ENCODE peak calls at places on chromosomes 6 and 20, in eight cellular contexts. One of them, this sample, is unnamed.

GRCh38 chr6:31180500-31180899 is 10.0 kb upstream of the POU5F1 start:
- DNase-seq in ELF-1: peak; percentile 67
- DNase-seq in stimulated activated CD8-positive, alpha-beta memory T cell treated with anti-CD3 and anti-CD28 coated beads, Interleukin-15, amount 100 ng/mL, for 24 hours: no peak
- DNase-seq in NCI-H345: no peak
- DNase-seq in right lobe of liver: peak; percentile 44
- DNase-seq in NCI-H2081: no peak
- DNase-seq in DMS153: no peak
- DNase-seq in central memory CD4-positive, alpha-beta T cell: peak; percentile 66
- DNase-seq in this sample: peak; percentile 35

GRCh38 chr6:137880633-137881521 is 13.8 kb downstream of the TNFAIP3 start:
- DNase-seq in central memory CD4-positive, alpha-beta T cell: peak; percentile 51
- DNase-seq in right lobe of liver: no peak
- DNase-seq in NCI-H345: no peak
- DNase-seq in NCI-H2081: no peak
- DNase-seq in stimulated activated CD8-positive, alpha-beta memory T cell treated with anti-CD3 and anti-CD28 coated beads, Interleukin-15, amount 100 ng/mL, for 24 hours: no peak
- DNase-seq in ELF-1: no peak
- DNase-seq in DMS153: no peak
- DNase-seq in this sample: no peak

GRCh38 chr20:57205625-57206219 is 60.7 kb downstream of the BMP7 start:
- DNase-seq in NCI-H2081: no peak
- DNase-seq in central memory CD4-positive, alpha-beta T cell: no peak
- DNase-seq in DMS153: no peak
- DNase-seq in stimulated activated CD8-positive, alpha-beta memory T cell treated with anti-CD3 and anti-CD28 coated beads, Interleukin-15, amount 100 ng/mL, for 24 hours: no peak
- DNase-seq in ELF-1: no peak
- DNase-seq in NCI-H345: no peak
- DNase-seq in right lobe of liver: no peak
- DNase-seq in this sample: no peak

GRCh38 chr20:2673453-2673852 is 9.4 kb upstream of the IDH3B start:
- DNase-seq in NCI-H345: no peak
- DNase-seq in central memory CD4-positive, alpha-beta T cell: no peak
- DNase-seq in stimulated activated CD8-positive, alpha-beta memory T cell treated with anti-CD3 and anti-CD28 coated beads, Interleukin-15, amount 100 ng/mL, for 24 hours: no peak
- DNase-seq in right lobe of liver: no peak
- DNase-seq in ELF-1: no peak
- DNase-seq in NCI-H2081: no peak
- DNase-seq in DMS153: no peak
- DNase-seq in this sample: no peak

GRCh38 chr20:63323298-63323820 is 30.4 kb downstream of the COL20A1 start:
- DNase-seq in NCI-H2081: no peak
- DNase-seq in DMS153: no peak
- DNase-seq in right lobe of liver: no peak
- DNase-seq in ELF-1: no peak
- DNase-seq in central memory CD4-positive, alpha-beta T cell: no peak
- DNase-seq in stimulated activated CD8-positive, alpha-beta memory T cell treated with anti-CD3 and anti-CD28 coated beads, Interleukin-15, amount 100 ng/mL, for 24 hours: no peak
- DNase-seq in NCI-H345: no peak
- DNase-seq in this sample: no peak

GRCh38 chr20:1370548-1371110 is 22.2 kb downstream of the FKBP1A start:
- DNase-seq in NCI-H2081: no peak
- DNase-seq in NCI-H345: no peak
- DNase-seq in DMS153: no peak
- DNase-seq in ELF-1: no peak
- DNase-seq in stimulated activated CD8-positive, alpha-beta memory T cell treated with anti-CD3 and anti-CD28 coated beads, Interleukin-15, amount 100 ng/mL, for 24 hours: no peak
- DNase-seq in central memory CD4-positive, alpha-beta T cell: no peak
- DNase-seq in right lobe of liver: no peak
- DNase-seq in this sample: no peak

GRCh38 chr6:16168858-16169257 is 40.0 kb downstream of the MYLIP start:
- DNase-seq in stimulated activated CD8-positive, alpha-beta memory T cell treated with anti-CD3 and anti-CD28 coated beads, Interleukin-15, amount 100 ng/mL, for 24 hours: no peak
- DNase-seq in right lobe of liver: no peak
- DNase-seq in NCI-H2081: peak; percentile 19
- DNase-seq in DMS153: peak; percentile 25
- DNase-seq in NCI-H345: peak; percentile 1
- DNase-seq in ELF-1: peak; percentile 39
- DNase-seq in central memory CD4-positive, alpha-beta T cell: no peak
- DNase-seq in this sample: no peak

GRCh38 chr6:116287668-116288282 is 8.0 kb upstream of the TSPYL1 start:
- DNase-seq in DMS153: peak; percentile 13
- DNase-seq in stimulated activated CD8-positive, alpha-beta memory T cell treated with anti-CD3 and anti-CD28 coated beads, Interleukin-15, amount 100 ng/mL, for 24 hours: no peak
- DNase-seq in ELF-1: no peak
- DNase-seq in right lobe of liver: no peak
- DNase-seq in central memory CD4-positive, alpha-beta T cell: peak; percentile 46
- DNase-seq in NCI-H345: no peak
- DNase-seq in NCI-H2081: no peak
- DNase-seq in this sample: no peak

GRCh38 chr6:67870321-67870720 is 764.8 kb upstream of the ADGRB3 start:
- DNase-seq in DMS153: no peak
- DNase-seq in right lobe of liver: no peak
- DNase-seq in NCI-H2081: no peak
- DNase-seq in ELF-1: no peak
- DNase-seq in NCI-H345: no peak
- DNase-seq in stimulated activated CD8-positive, alpha-beta memory T cell treated with anti-CD3 and anti-CD28 coated beads, Interleukin-15, amount 100 ng/mL, for 24 hours: no peak
- DNase-seq in central memory CD4-positive, alpha-beta T cell: no peak
- DNase-seq in this sample: no peak

GRCh38 chr20:57059055-57059617 is 207.3 kb downstream of the BMP7 start:
- DNase-seq in central memory CD4-positive, alpha-beta T cell: no peak
- DNase-seq in DMS153: no peak
- DNase-seq in NCI-H2081: no peak
- DNase-seq in stimulated activated CD8-positive, alpha-beta memory T cell treated with anti-CD3 and anti-CD28 coated beads, Interleukin-15, amount 100 ng/mL, for 24 hours: no peak
- DNase-seq in right lobe of liver: no peak
- DNase-seq in ELF-1: no peak
- DNase-seq in NCI-H345: no peak
- DNase-seq in this sample: no peak

GRCh38 chr20:23361108-23361650 is 803 bp upstream of the GZF1 start:
- DNase-seq in NCI-H345: no peak
- DNase-seq in NCI-H2081: no peak
- DNase-seq in central memory CD4-positive, alpha-beta T cell: no peak
- DNase-seq in ELF-1: no peak
- DNase-seq in DMS153: no peak
- DNase-seq in stimulated activated CD8-positive, alpha-beta memory T cell treated with anti-CD3 and anti-CD28 coated beads, Interleukin-15, amount 100 ng/mL, for 24 hours: no peak
- DNase-seq in right lobe of liver: no peak
- DNase-seq in this sample: no peak

GRCh38 chr20:50415516-50416268 is 94.5 kb upstream of the PTPN1 start:
- DNase-seq in stimulated activated CD8-positive, alpha-beta memory T cell treated with anti-CD3 and anti-CD28 coated beads, Interleukin-15, amount 100 ng/mL, for 24 hours: no peak
- DNase-seq in central memory CD4-positive, alpha-beta T cell: no peak
- DNase-seq in NCI-H345: no peak
- DNase-seq in right lobe of liver: peak; percentile 99
- DNase-seq in NCI-H2081: no peak
- DNase-seq in ELF-1: peak; percentile 51
- DNase-seq in DMS153: peak; percentile 22
- DNase-seq in this sample: no peak

GRCh38 chr6:144317736-144318135 is 32.6 kb downstream of the UTRN start:
- DNase-seq in DMS153: no peak
- DNase-seq in stimulated activated CD8-positive, alpha-beta memory T cell treated with anti-CD3 and anti-CD28 coated beads, Interleukin-15, amount 100 ng/mL, for 24 hours: no peak
- DNase-seq in central memory CD4-positive, alpha-beta T cell: no peak
- DNase-seq in NCI-H345: no peak
- DNase-seq in right lobe of liver: no peak
- DNase-seq in NCI-H2081: no peak
- DNase-seq in ELF-1: no peak
- DNase-seq in this sample: no peak

GRCh38 chr6:54291738-54292137 is 16.5 kb upstream of the TINAG start:
- DNase-seq in NCI-H345: no peak
- DNase-seq in NCI-H2081: no peak
- DNase-seq in stimulated activated CD8-positive, alpha-beta memory T cell treated with anti-CD3 and anti-CD28 coated beads, Interleukin-15, amount 100 ng/mL, for 24 hours: no peak
- DNase-seq in right lobe of liver: no peak
- DNase-seq in central memory CD4-positive, alpha-beta T cell: no peak
- DNase-seq in ELF-1: no peak
- DNase-seq in DMS153: no peak
- DNase-seq in this sample: no peak

GRCh38 chr20:53843645-53844044 is 226.7 kb downstream of the BCAS1 start:
- DNase-seq in NCI-H2081: no peak
- DNase-seq in DMS153: no peak
- DNase-seq in ELF-1: no peak
- DNase-seq in NCI-H345: no peak
- DNase-seq in right lobe of liver: no peak
- DNase-seq in central memory CD4-positive, alpha-beta T cell: no peak
- DNase-seq in stimulated activated CD8-positive, alpha-beta memory T cell treated with anti-CD3 and anti-CD28 coated beads, Interleukin-15, amount 100 ng/mL, for 24 hours: no peak
- DNase-seq in this sample: no peak

GRCh38 chr20:53930651-53931504 is 139.5 kb downstream of the BCAS1 start:
- DNase-seq in NCI-H2081: no peak
- DNase-seq in right lobe of liver: no peak
- DNase-seq in central memory CD4-positive, alpha-beta T cell: no peak
- DNase-seq in ELF-1: no peak
- DNase-seq in stimulated activated CD8-positive, alpha-beta memory T cell treated with anti-CD3 and anti-CD28 coated beads, Interleukin-15, amount 100 ng/mL, for 24 hours: no peak
- DNase-seq in NCI-H345: no peak
- DNase-seq in DMS153: no peak
- DNase-seq in this sample: no peak

GRCh38 chr6:6801635-6802218 is 213.2 kb downstream of the LY86 start:
- DNase-seq in ELF-1: no peak
- DNase-seq in right lobe of liver: no peak
- DNase-seq in NCI-H345: no peak
- DNase-seq in NCI-H2081: no peak
- DNase-seq in central memory CD4-positive, alpha-beta T cell: no peak
- DNase-seq in stimulated activated CD8-positive, alpha-beta memory T cell treated with anti-CD3 and anti-CD28 coated beads, Interleukin-15, amount 100 ng/mL, for 24 hours: no peak
- DNase-seq in DMS153: no peak
- DNase-seq in this sample: no peak

GRCh38 chr20:42483694-42484303 is 705.9 kb downstream of the PTPRT start:
- DNase-seq in stimulated activated CD8-positive, alpha-beta memory T cell treated with anti-CD3 and anti-CD28 coated beads, Interleukin-15, amount 100 ng/mL, for 24 hours: no peak
- DNase-seq in NCI-H2081: no peak
- DNase-seq in DMS153: no peak
- DNase-seq in ELF-1: peak; percentile 57
- DNase-seq in right lobe of liver: no peak
- DNase-seq in NCI-H345: no peak
- DNase-seq in central memory CD4-positive, alpha-beta T cell: no peak
- DNase-seq in this sample: no peak

GRCh38 chr6:42769051-42769450 is 12.8 kb upstream of the BICRAL start:
- DNase-seq in ELF-1: no peak
- DNase-seq in stimulated activated CD8-positive, alpha-beta memory T cell treated with anti-CD3 and anti-CD28 coated beads, Interleukin-15, amount 100 ng/mL, for 24 hours: no peak
- DNase-seq in central memory CD4-positive, alpha-beta T cell: no peak
- DNase-seq in right lobe of liver: no peak
- DNase-seq in NCI-H345: no peak
- DNase-seq in NCI-H2081: no peak
- DNase-seq in DMS153: no peak
- DNase-seq in this sample: no peak

GRCh38 chr6:140281236-140281635 is 906.8 kb upstream of the CITED2 start:
- DNase-seq in central memory CD4-positive, alpha-beta T cell: no peak
- DNase-seq in right lobe of liver: no peak
- DNase-seq in stimulated activated CD8-positive, alpha-beta memory T cell treated with anti-CD3 and anti-CD28 coated beads, Interleukin-15, amount 100 ng/mL, for 24 hours: no peak
- DNase-seq in DMS153: no peak
- DNase-seq in NCI-H345: no peak
- DNase-seq in ELF-1: no peak
- DNase-seq in NCI-H2081: no peak
- DNase-seq in this sample: no peak

GRCh38 chr20:1803216-1804128 is 91.7 kb upstream of the SIRPA start:
- DNase-seq in NCI-H345: peak; percentile 63
- DNase-seq in ELF-1: peak; percentile 77
- DNase-seq in right lobe of liver: peak; percentile 74
- DNase-seq in DMS153: peak; percentile 27
- DNase-seq in central memory CD4-positive, alpha-beta T cell: no peak
- DNase-seq in NCI-H2081: no peak
- DNase-seq in stimulated activated CD8-positive, alpha-beta memory T cell treated with anti-CD3 and anti-CD28 coated beads, Interleukin-15, amount 100 ng/mL, for 24 hours: no peak
- DNase-seq in this sample: no peak

GRCh38 chr6:34324738-34325444 is 67.6 kb downstream of the NUDT3 start:
- DNase-seq in DMS153: no peak
- DNase-seq in NCI-H345: no peak
- DNase-seq in stimulated activated CD8-positive, alpha-beta memory T cell treated with anti-CD3 and anti-CD28 coated beads, Interleukin-15, amount 100 ng/mL, for 24 hours: no peak
- DNase-seq in right lobe of liver: no peak
- DNase-seq in NCI-H2081: no peak
- DNase-seq in ELF-1: peak; percentile 72
- DNase-seq in central memory CD4-positive, alpha-beta T cell: no peak
- DNase-seq in this sample: no peak

GRCh38 chr20:23937303-23938117 is 51.1 kb downstream of the GGTLC1 start:
- DNase-seq in right lobe of liver: peak; percentile 37
- DNase-seq in ELF-1: peak; percentile 84
- DNase-seq in NCI-H2081: no peak
- DNase-seq in central memory CD4-positive, alpha-beta T cell: peak; percentile 63
- DNase-seq in stimulated activated CD8-positive, alpha-beta memory T cell treated with anti-CD3 and anti-CD28 coated beads, Interleukin-15, amount 100 ng/mL, for 24 hours: no peak
- DNase-seq in NCI-H345: peak; percentile 76
- DNase-seq in DMS153: peak; percentile 31
- DNase-seq in this sample: peak; percentile 68

GRCh38 chr6:30647039-30647801 is at the start of gene C6orf136:
- DNase-seq in stimulated activated CD8-positive, alpha-beta memory T cell treated with anti-CD3 and anti-CD28 coated beads, Interleukin-15, amount 100 ng/mL, for 24 hours: peak; percentile 52
- DNase-seq in right lobe of liver: peak; percentile 94
- DNase-seq in central memory CD4-positive, alpha-beta T cell: peak; percentile 91
- DNase-seq in DMS153: peak; percentile 82
- DNase-seq in NCI-H345: peak; percentile 96
- DNase-seq in ELF-1: peak; percentile 90
- DNase-seq in NCI-H2081: peak; percentile 93
- DNase-seq in this sample: peak; percentile 92

GRCh38 chr6:150345786-150346185 is 23.0 kb upstream of the IYD start:
- DNase-seq in NCI-H345: no peak
- DNase-seq in DMS153: no peak
- DNase-seq in right lobe of liver: no peak
- DNase-seq in NCI-H2081: no peak
- DNase-seq in stimulated activated CD8-positive, alpha-beta memory T cell treated with anti-CD3 and anti-CD28 coated beads, Interleukin-15, amount 100 ng/mL, for 24 hours: no peak
- DNase-seq in ELF-1: no peak
- DNase-seq in central memory CD4-positive, alpha-beta T cell: no peak
- DNase-seq in this sample: no peak

GRCh38 chr6:49054311-49054710 is 408.7 kb downstream of the MMUT start:
- DNase-seq in right lobe of liver: no peak
- DNase-seq in ELF-1: no peak
- DNase-seq in NCI-H345: no peak
- DNase-seq in DMS153: no peak
- DNase-seq in NCI-H2081: no peak
- DNase-seq in stimulated activated CD8-positive, alpha-beta memory T cell treated with anti-CD3 and anti-CD28 coated beads, Interleukin-15, amount 100 ng/mL, for 24 hours: no peak
- DNase-seq in central memory CD4-positive, alpha-beta T cell: no peak
- DNase-seq in this sample: no peak

GRCh38 chr20:62332421-62332820 is 29.6 kb downstream of the ADRM1 start:
- DNase-seq in central memory CD4-positive, alpha-beta T cell: no peak
- DNase-seq in ELF-1: no peak
- DNase-seq in NCI-H345: no peak
- DNase-seq in right lobe of liver: no peak
- DNase-seq in stimulated activated CD8-positive, alpha-beta memory T cell treated with anti-CD3 and anti-CD28 coated beads, Interleukin-15, amount 100 ng/mL, for 24 hours: no peak
- DNase-seq in NCI-H2081: no peak
- DNase-seq in DMS153: no peak
- DNase-seq in this sample: no peak

This sample was measured in stimulated activated effector memory CD8-positive, alpha-beta T cell treated with anti-CD3 and anti-CD28 coated beads, Interleukin-12 subunit alpha, Interleukin-12 subunit beta, amount 100 ng/mL, for 72 hours.